ENCODE peak calls at places on chromosomes 1 and 21, in six cellular contexts. One of them, this sample, is unnamed.
A peak's percentile ranks its signal among the peaks of the same experiment; 100 is the strongest.

GRCh38 chr1:230982698-230983097 is 3.8 kb downstream of the ARV1 start:
- DNase-seq in PC-9: no peak
- DNase-seq in cardiac muscle cell: peak; percentile 64
- DNase-seq in neural progenitor cell: no peak
- DNase-seq in esophagus squamous epithelium: no peak
- DNase-seq in tibial artery: no peak
- DNase-seq in this sample: no peak

GRCh38 chr1:7679159-7679872 is 91.8 kb upstream of the VAMP3 start:
- DNase-seq in PC-9: no peak
- DNase-seq in cardiac muscle cell: no peak
- DNase-seq in neural progenitor cell: no peak
- DNase-seq in esophagus squamous epithelium: no peak
- DNase-seq in tibial artery: no peak
- DNase-seq in this sample: no peak

GRCh38 chr21:25640671-25641292 is 1.7 kb downstream of the JAM2 start:
- DNase-seq in PC-9: no peak
- DNase-seq in cardiac muscle cell: no peak
- DNase-seq in neural progenitor cell: no peak
- DNase-seq in esophagus squamous epithelium: no peak
- DNase-seq in tibial artery: no peak
- DNase-seq in this sample: no peak

GRCh38 chr1:22611530-22611947 is 24.9 kb upstream of the C1QA start:
- DNase-seq in PC-9: peak; percentile 43
- DNase-seq in cardiac muscle cell: peak; percentile 76
- DNase-seq in neural progenitor cell: peak; percentile 93
- DNase-seq in esophagus squamous epithelium: no peak
- DNase-seq in tibial artery: no peak
- DNase-seq in this sample: peak; percentile 65

GRCh38 chr1:40389234-40389815 is 15.8 kb downstream of the SMAP2 start:
- DNase-seq in PC-9: no peak
- DNase-seq in cardiac muscle cell: no peak
- DNase-seq in neural progenitor cell: no peak
- DNase-seq in esophagus squamous epithelium: no peak
- DNase-seq in tibial artery: no peak
- DNase-seq in this sample: no peak

GRCh38 chr1:60571811-60572210 is 498.2 kb upstream of the C1orf87 start:
- DNase-seq in PC-9: no peak
- DNase-seq in cardiac muscle cell: peak; percentile 54
- DNase-seq in neural progenitor cell: no peak
- DNase-seq in esophagus squamous epithelium: no peak
- DNase-seq in tibial artery: no peak
- DNase-seq in this sample: no peak

GRCh38 chr1:242877229-242877628 is 352.7 kb upstream of the PLD5 start:
- DNase-seq in PC-9: no peak
- DNase-seq in cardiac muscle cell: no peak
- DNase-seq in neural progenitor cell: no peak
- DNase-seq in esophagus squamous epithelium: no peak
- DNase-seq in tibial artery: no peak
- DNase-seq in this sample: no peak

GRCh38 chr1:2555634-2556276 is 416 bp upstream of the TNFRSF14 start:
- DNase-seq in PC-9: no peak
- DNase-seq in cardiac muscle cell: peak; percentile 20
- DNase-seq in neural progenitor cell: no peak
- DNase-seq in esophagus squamous epithelium: peak; percentile 48
- DNase-seq in tibial artery: peak; percentile 94
- DNase-seq in this sample: no peak

GRCh38 chr1:42137766-42138165 is 15.4 kb upstream of the GUCA2B start:
- DNase-seq in PC-9: no peak
- DNase-seq in cardiac muscle cell: no peak
- DNase-seq in neural progenitor cell: no peak
- DNase-seq in esophagus squamous epithelium: no peak
- DNase-seq in tibial artery: no peak
- DNase-seq in this sample: no peak

GRCh38 chr1:184242507-184242943 is 144.3 kb upstream of the C1orf21 start:
- DNase-seq in PC-9: no peak
- DNase-seq in cardiac muscle cell: peak; percentile 48
- DNase-seq in neural progenitor cell: peak; percentile 77
- DNase-seq in esophagus squamous epithelium: no peak
- DNase-seq in tibial artery: no peak
- DNase-seq in this sample: no peak

GRCh38 chr1:157390646-157391045 is 161.7 kb downstream of the FCRL5 start:
- DNase-seq in PC-9: no peak
- DNase-seq in cardiac muscle cell: peak; percentile 82
- DNase-seq in neural progenitor cell: no peak
- DNase-seq in esophagus squamous epithelium: no peak
- DNase-seq in tibial artery: no peak
- DNase-seq in this sample: peak; percentile 28

GRCh38 chr1:166924829-166925541 is 48.9 kb upstream of the TADA1 start:
- DNase-seq in PC-9: no peak
- DNase-seq in cardiac muscle cell: no peak
- DNase-seq in neural progenitor cell: no peak
- DNase-seq in esophagus squamous epithelium: no peak
- DNase-seq in tibial artery: no peak
- DNase-seq in this sample: no peak

GRCh38 chr1:4603317-4604110 is 50.9 kb upstream of the AJAP1 start:
- DNase-seq in PC-9: no peak
- DNase-seq in cardiac muscle cell: no peak
- DNase-seq in neural progenitor cell: no peak
- DNase-seq in esophagus squamous epithelium: no peak
- DNase-seq in tibial artery: no peak
- DNase-seq in this sample: no peak

GRCh38 chr1:48943393-48943792 is 166.7 kb upstream of the BEND5 start:
- DNase-seq in PC-9: no peak
- DNase-seq in cardiac muscle cell: no peak
- DNase-seq in neural progenitor cell: no peak
- DNase-seq in esophagus squamous epithelium: no peak
- DNase-seq in tibial artery: no peak
- DNase-seq in this sample: no peak

GRCh38 chr1:182855886-182856285 is 16.7 kb downstream of the DHX9 start:
- DNase-seq in PC-9: no peak
- DNase-seq in cardiac muscle cell: no peak
- DNase-seq in neural progenitor cell: no peak
- DNase-seq in esophagus squamous epithelium: no peak
- DNase-seq in tibial artery: no peak
- DNase-seq in this sample: no peak

GRCh38 chr1:48338257-48338656 is 115.7 kb downstream of the SLC5A9 start:
- DNase-seq in PC-9: no peak
- DNase-seq in cardiac muscle cell: no peak
- DNase-seq in neural progenitor cell: no peak
- DNase-seq in esophagus squamous epithelium: no peak
- DNase-seq in tibial artery: no peak
- DNase-seq in this sample: no peak

GRCh38 chr1:70745199-70745598 is 302.4 kb downstream of the PTGER3 start:
- DNase-seq in PC-9: no peak
- DNase-seq in cardiac muscle cell: no peak
- DNase-seq in neural progenitor cell: peak; percentile 51
- DNase-seq in esophagus squamous epithelium: no peak
- DNase-seq in tibial artery: no peak
- DNase-seq in this sample: peak; percentile 70

GRCh38 chr1:25890249-25891034 is 14.9 kb upstream of the PAQR7 start:
- DNase-seq in PC-9: peak; percentile 97
- DNase-seq in cardiac muscle cell: no peak
- DNase-seq in neural progenitor cell: no peak
- DNase-seq in esophagus squamous epithelium: no peak
- DNase-seq in tibial artery: no peak
- DNase-seq in this sample: no peak

GRCh38 chr1:36224537-36225297 is 474 bp downstream of the THRAP3 start:
- DNase-seq in PC-9: peak; percentile 84
- DNase-seq in cardiac muscle cell: peak; percentile 91
- DNase-seq in neural progenitor cell: peak; percentile 90
- DNase-seq in esophagus squamous epithelium: no peak
- DNase-seq in tibial artery: peak; percentile 83
- DNase-seq in this sample: peak; percentile 89

GRCh38 chr1:202105571-202106339 is 17.0 kb upstream of the GPR37L1 start:
- DNase-seq in PC-9: peak; percentile 95
- DNase-seq in cardiac muscle cell: peak; percentile 43
- DNase-seq in neural progenitor cell: peak; percentile 91
- DNase-seq in esophagus squamous epithelium: no peak
- DNase-seq in tibial artery: no peak
- DNase-seq in this sample: peak; percentile 50

GRCh38 chr1:30411206-30411605 is 312.2 kb downstream of the MATN1 start:
- DNase-seq in PC-9: no peak
- DNase-seq in cardiac muscle cell: no peak
- DNase-seq in neural progenitor cell: no peak
- DNase-seq in esophagus squamous epithelium: no peak
- DNase-seq in tibial artery: no peak
- DNase-seq in this sample: no peak

GRCh38 chr1:209899948-209900347 is 38.1 kb upstream of the SYT14 start:
- DNase-seq in PC-9: no peak
- DNase-seq in cardiac muscle cell: no peak
- DNase-seq in neural progenitor cell: peak; percentile 56
- DNase-seq in esophagus squamous epithelium: no peak
- DNase-seq in tibial artery: no peak
- DNase-seq in this sample: peak; percentile 64
- TF ChIP-seq CTCF in PC-9: peak; percentile 48
- TF ChIP-seq CTCF in cardiac muscle cell: peak; percentile 31
- TF ChIP-seq CTCF in neural progenitor cell: peak; percentile 55
- TF ChIP-seq CTCF in esophagus squamous epithelium: no peak
- TF ChIP-seq CTCF in tibial artery: no peak
- TF ChIP-seq CTCF in this sample: peak; percentile 76

GRCh38 chr1:15735304-15736034 is 589 bp upstream of the SLC25A34 start:
- DNase-seq in PC-9: no peak
- DNase-seq in cardiac muscle cell: no peak
- DNase-seq in neural progenitor cell: no peak
- DNase-seq in esophagus squamous epithelium: no peak
- DNase-seq in tibial artery: no peak
- DNase-seq in this sample: no peak
- H3K27ac ChIP-seq in PC-9: no peak overlapping the region
- H3K27ac ChIP-seq in cardiac muscle cell: peak overlapping the region; percentile 54
- H3K27ac ChIP-seq in neural progenitor cell: no peak overlapping the region
- H3K27ac ChIP-seq in esophagus squamous epithelium: peak overlapping the region; percentile 75
- H3K27ac ChIP-seq in tibial artery: peak overlapping the region; percentile 28
- H3K27ac ChIP-seq in this sample: no peak overlapping the region

GRCh38 chr1:206429421-206429820 is 40.9 kb upstream of the IKBKE start:
- DNase-seq in PC-9: no peak
- DNase-seq in cardiac muscle cell: no peak
- DNase-seq in neural progenitor cell: no peak
- DNase-seq in esophagus squamous epithelium: no peak
- DNase-seq in tibial artery: no peak
- DNase-seq in this sample: no peak

GRCh38 chr1:206435450-206435849 is 34.8 kb upstream of the IKBKE start:
- DNase-seq in PC-9: no peak
- DNase-seq in cardiac muscle cell: no peak
- DNase-seq in neural progenitor cell: no peak
- DNase-seq in esophagus squamous epithelium: no peak
- DNase-seq in tibial artery: no peak
- DNase-seq in this sample: no peak

GRCh38 chr1:206427296-206427695 is 43.0 kb upstream of the IKBKE start:
- DNase-seq in PC-9: no peak
- DNase-seq in cardiac muscle cell: no peak
- DNase-seq in neural progenitor cell: no peak
- DNase-seq in esophagus squamous epithelium: no peak
- DNase-seq in tibial artery: no peak
- DNase-seq in this sample: no peak

DNA sequence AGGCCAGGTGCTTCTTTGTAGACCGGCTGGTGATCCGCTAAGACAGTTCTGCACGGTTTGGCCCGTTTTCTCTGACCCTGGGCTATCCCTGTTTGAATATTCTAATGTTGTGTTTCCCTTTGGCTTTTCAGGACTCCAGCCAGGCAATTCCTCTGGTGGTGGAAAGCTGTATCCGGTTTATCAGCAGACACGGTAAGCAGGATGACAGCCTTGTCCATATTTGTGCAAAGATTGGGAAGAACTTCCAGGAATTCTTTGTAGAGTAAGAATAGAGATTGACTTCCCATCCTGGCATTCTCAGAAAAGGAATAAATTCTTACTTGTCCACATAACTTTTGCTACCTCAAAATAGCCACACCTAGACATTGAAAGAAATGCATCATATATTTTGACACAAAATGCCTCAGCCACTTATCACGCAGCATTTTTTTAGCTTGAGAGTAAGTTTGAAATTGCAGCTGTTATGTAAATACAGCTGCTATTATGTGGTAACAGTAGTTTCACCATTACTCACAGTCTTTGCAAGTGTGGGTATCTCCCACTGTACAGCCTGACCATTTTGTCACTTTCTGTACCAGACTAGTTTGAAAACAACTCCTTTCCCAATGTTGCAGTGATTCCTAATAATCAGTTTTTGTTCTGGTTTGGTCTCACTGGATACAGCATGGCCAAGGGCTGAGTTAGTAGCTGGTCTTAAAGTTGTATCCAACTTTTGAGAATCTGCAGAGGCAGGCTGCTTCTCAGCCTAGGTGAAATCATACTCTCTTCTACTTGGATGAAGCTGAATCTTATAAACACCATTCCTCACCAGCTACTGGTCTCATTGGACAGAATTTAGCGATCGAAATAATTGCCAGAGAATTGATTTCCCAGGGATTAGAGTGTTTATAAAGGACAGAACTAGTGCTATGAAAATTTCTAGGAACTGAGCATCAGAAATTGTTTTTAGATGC is 40.0 kb upstream of the IKBKE start:
- DNase-seq in PC-9: peak; percentile 84
- DNase-seq in cardiac muscle cell: peak; percentile 86
- DNase-seq in neural progenitor cell: no peak
- DNase-seq in esophagus squamous epithelium: no peak
- DNase-seq in tibial artery: no peak
- DNase-seq in this sample: no peak
- TF ChIP-seq CTCF in PC-9: no peak
- TF ChIP-seq CTCF in cardiac muscle cell: peak; percentile 50
- TF ChIP-seq CTCF in neural progenitor cell: no peak
- TF ChIP-seq CTCF in esophagus squamous epithelium: no peak
- TF ChIP-seq CTCF in tibial artery: no peak
- TF ChIP-seq CTCF in this sample: no peak

GRCh38 chr1:87644500-87645245 is 316.0 kb downstream of the LMO4 start:
- DNase-seq in PC-9: peak; percentile 73
- DNase-seq in cardiac muscle cell: peak; percentile 52
- DNase-seq in neural progenitor cell: no peak
- DNase-seq in esophagus squamous epithelium: no peak
- DNase-seq in tibial artery: no peak
- DNase-seq in this sample: no peak
- H3K27ac ChIP-seq in PC-9: peak overlapping the region; percentile 18
- H3K27ac ChIP-seq in cardiac muscle cell: peak overlapping the region; percentile 27
- H3K27ac ChIP-seq in neural progenitor cell: no peak overlapping the region
- H3K27ac ChIP-seq in esophagus squamous epithelium: peak overlapping the region; percentile 51
- H3K27ac ChIP-seq in tibial artery: peak overlapping the region; percentile 58
- H3K27ac ChIP-seq in this sample: no peak overlapping the region